ENCODE peak calls at places on chromosomes 3 and 15, in seven cellular contexts. X, M, C, A, S, Z and R are unnamed samples.
A peak's percentile ranks its signal among the peaks of the same experiment; 100 is the strongest.

GRCh38 chr15:81151389-81151788 is 17.3 kb downstream of the CFAP161 start:
- DNase-seq in X (no peak), M (no peak), Z (no peak), C (no peak), S (no peak), A (no peak), R (no peak)

GRCh38 chr15:53882311-53882710 is 95.9 kb upstream of the UNC13C start:
- DNase-seq in C (no peak), M (no peak), X (no peak), Z (no peak), S (no peak), A (no peak), R (no peak)

GRCh38 chr3:123705886-123706285 is 121.0 kb upstream of the HACD2 start:
- DNase-seq in Z (no peak), S (no peak), C (no peak), A (no peak), X (no peak), M (no peak), R (no peak)

GRCh38 chr3:109774108-109774507 is 436.8 kb upstream of the DPPA4 start:
- DNase-seq in A (no peak), M (no peak), C (no peak), Z (no peak), S (no peak), X (no peak), R (no peak)

GRCh38 chr3:21294768-21295167 is 456.2 kb downstream of the ZNF385D start:
- DNase-seq in X (no peak), S (peak; percentile 18), A (no peak), Z (no peak), C (peak; percentile 46), M (peak; percentile 44), R (no peak)

GRCh38 chr3:52093751-52094525 is 37.6 kb upstream of the DUSP7 start:
- DNase-seq in S (peak; percentile 80), C (peak; percentile 52), Z (no peak), A (no peak), X (no peak), M (peak; percentile 47), R (no peak)

GRCh38 chr15:23504003-23504402 is 57.0 kb upstream of the GOLGA6L2 start:
- DNase-seq in C (no peak), Z (no peak), M (no peak), S (no peak), X (peak; percentile 34), A (no peak), R (no peak)

GRCh38 chr3:15023249-15023648 is 41.9 kb downstream of the MRPS25 start:
- DNase-seq in A (no peak), Z (no peak), X (no peak), M (no peak), S (no peak), C (no peak), R (no peak)

GRCh38 chr3:105284876-105285275 is 81.8 kb upstream of the ALCAM start:
- DNase-seq in Z (no peak), X (no peak), M (no peak), C (no peak), A (no peak), S (no peak), R (no peak)

GRCh38 chr15:92277776-92278175 is 115.9 kb upstream of the ST8SIA2 start:
- DNase-seq in X (peak; percentile 37), A (no peak), S (peak; percentile 0), Z (no peak), C (no peak), M (no peak), R (no peak)
- TF ChIP-seq CTCF in X (peak; percentile 49), A (no peak), S (peak; percentile 3), Z (no peak), C (no peak), M (no peak), R (no peak)

DNA sequence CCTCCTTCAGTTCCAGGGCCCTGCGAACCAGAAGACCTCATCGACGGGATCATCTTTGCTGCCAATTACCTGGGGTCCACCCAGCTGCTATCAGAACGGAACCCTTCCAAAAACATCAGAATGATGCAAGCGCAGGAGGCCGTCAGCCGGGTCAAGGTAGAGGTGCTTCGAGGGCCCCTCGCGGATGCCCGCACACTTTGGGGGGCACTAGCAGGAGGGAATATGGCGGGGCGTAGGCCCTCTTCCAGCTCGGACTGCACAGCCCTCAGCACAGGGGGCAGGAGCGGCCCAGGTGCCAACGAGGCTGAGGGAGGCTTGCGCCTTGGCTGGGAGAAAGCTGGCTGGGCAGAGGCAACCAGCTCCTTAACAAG is 176.6 kb downstream of the NSMCE3 start:
- DNase-seq in C (no peak), M (no peak), A (peak; percentile 1), X (no peak), Z (no peak), S (no peak), R (no peak)
- TF ChIP-seq CTCF in C (no peak), M (no peak), A (no peak), X (no peak), Z (no peak), S (no peak), R (no peak)

DNA sequence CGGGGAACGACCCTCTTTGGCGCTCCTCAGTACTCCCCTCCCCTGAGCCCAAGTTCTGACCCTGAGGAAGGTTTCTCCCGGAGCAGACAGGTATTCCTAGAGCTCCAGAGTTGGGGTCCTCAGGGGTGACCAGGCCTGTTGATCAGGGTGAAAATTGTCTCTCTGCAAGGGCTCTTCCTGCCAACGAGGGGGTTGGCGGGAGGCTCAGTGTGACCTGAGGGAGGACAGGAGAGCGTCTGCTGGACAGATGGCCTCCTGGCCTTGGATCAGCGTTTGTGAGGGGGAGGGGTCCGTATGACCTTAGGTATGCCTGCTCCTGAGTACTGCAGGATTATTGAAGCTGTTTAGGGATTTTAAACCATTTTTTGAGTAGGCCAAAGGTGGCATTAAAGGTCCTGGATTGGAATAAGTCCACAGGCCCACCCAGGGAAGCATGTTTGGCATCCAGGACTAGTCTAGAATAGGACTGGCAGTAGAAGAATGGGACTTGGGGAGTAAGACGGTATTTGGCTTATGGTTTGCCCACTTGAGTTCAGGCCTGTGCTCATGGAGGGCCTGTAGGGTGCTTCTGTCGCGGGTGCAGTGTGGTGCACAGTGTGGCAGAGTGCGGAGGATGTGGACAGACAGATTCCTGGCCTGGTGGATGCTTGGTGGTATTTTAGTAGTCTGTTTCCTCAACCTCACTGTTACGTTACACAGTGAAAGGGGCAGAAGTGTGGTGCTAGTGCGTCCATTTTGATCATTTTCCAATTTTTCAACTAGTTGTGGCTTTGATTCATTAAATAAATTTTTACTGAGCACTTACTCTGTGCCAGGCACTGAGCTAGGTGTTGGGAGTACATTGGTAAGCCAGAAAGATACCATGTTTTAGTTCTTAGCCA is 959 bp downstream of the ZNF592 start:
- DNase-seq in S (peak; percentile 41), A (peak; percentile 55), M (peak; percentile 40), Z (no peak), X (peak; percentile 49), C (peak; percentile 41), R (peak; percentile 28)
- TF ChIP-seq CTCF in S (peak; percentile 19), A (peak; percentile 20), M (peak; percentile 8), Z (no peak), X (no peak), C (peak; percentile 12), R (no peak)

DNA sequence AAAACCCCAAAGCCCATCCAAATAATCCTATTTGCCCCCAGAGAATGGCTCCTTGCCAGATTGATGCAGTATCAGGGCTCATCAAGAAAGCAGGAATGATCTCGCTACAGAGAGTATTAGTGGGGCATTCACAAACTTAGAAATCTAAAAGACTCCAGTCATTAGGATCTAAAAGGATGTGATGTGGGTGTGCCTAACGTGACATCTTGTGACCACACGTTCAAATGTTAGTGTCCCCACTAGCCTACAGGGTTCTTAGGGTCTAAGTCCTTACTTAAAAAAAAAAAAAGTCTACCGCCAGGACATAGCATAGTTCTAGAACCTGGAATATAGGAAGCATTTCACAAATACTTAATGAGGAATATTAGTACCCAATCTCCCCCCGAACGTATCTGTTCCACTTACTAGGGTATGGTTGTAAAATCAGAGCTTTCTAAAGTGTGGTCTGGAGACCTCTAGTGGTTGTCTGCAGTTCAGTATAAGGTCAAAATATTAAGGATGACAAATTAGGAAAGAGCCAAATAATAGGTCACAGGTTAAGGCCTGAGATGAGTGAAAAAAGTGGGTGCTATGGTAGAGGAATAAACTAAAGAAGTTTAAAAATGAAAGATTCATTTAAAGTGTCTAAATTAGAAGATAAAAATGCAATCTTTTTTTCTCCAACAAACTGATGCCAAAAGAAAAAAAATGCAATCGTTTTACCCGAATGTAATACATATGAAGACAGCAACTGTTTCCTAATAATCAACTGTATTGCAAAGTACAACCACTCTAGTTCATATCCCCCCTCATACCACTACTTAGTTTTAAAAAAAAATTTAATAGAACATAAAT is 4.2 kb upstream of the CHRM5 start:
- DNase-seq in Z (no peak), A (no peak), M (peak; percentile 70), X (peak; percentile 75), C (peak; percentile 69), S (peak; percentile 69), R (peak; percentile 26)
- TF ChIP-seq CTCF in Z (peak; percentile 17), A (peak; percentile 49), M (peak; percentile 82), X (peak; percentile 78), C (peak; percentile 76), S (peak; percentile 69), R (peak; percentile 52)

GRCh38 chr15:40282144-40282869 is 557 bp downstream of the ANKRD63 start:
- DNase-seq in S (no peak), C (no peak), X (peak; percentile 75), Z (peak; percentile 93), M (no peak), A (peak; percentile 68), R (peak; percentile 87)
- TF ChIP-seq CTCF in S (peak; percentile 5), C (no peak), X (peak; percentile 54), Z (peak; percentile 71), M (no peak), A (peak; percentile 13), R (peak; percentile 39)

GRCh38 chr15:31811641-31812040 is 218.7 kb upstream of the CHRNA7 start:
- DNase-seq in S (no peak), M (no peak), A (no peak), C (no peak), Z (no peak), X (no peak), R (no peak)

GRCh38 chr15:31814082-31814481 is 216.2 kb upstream of the CHRNA7 start:
- DNase-seq in A (no peak), C (no peak), Z (no peak), M (no peak), S (no peak), X (no peak), R (no peak)

DNA sequence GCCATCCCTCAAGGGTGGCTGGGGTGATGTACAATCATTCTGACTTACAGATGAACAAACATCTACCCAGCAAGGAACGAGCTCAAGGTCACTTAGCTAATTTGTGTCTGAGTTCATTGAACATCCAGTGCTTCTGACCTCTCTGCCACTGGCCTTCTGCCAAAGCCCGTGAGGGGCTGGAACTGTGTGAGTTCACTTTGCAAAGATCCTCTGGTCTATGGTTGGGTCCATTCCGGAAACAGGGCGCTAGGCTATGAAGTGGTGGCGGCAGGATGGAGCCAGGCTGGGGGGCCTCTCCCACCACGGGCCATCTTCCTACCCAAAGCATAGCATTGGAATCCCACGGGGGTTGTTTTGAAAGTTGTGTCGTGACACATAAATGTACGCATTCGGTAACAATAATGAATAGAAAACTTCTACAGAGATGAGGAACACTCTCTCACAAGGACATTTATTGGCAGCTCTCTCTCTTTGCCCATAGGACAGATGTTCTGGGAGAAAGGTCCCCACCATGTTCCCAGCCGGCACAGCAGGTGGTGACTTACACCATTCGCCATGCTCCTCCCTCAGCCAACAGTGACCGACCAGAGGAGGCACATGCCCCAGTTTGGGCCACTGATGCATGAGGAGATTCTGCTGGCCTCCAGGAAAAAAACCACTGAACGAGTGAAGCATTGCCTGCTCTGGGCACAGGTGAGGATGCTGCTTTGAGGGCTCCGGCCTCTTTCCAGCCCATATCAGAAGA is 214.7 kb upstream of the CHRNA7 start:
- DNase-seq in A (no peak), C (no peak), X (no peak), M (no peak), Z (no peak), S (no peak), R (no peak)
- TF ChIP-seq CTCF in A (no peak), C (no peak), X (no peak), M (no peak), Z (no peak), S (no peak), R (no peak)